ENCODE peak calls at places on chromosomes 4 and X, in eight cellular contexts. D is breast epithelium, V is lower lobe of right lung, B is ACHN, I is EH, G is NCI-H748 treated with DMSO at 0.1 percent for 48 hours, T is AG09319, Z is Right ventricle myocardium superior. O is an unnamed sample.

GRCh38 chr4:104211657-104212056 is 283.0 kb downstream of the CXXC4 start:
- DNase-seq in V (no peak), D (no peak), Z (no peak), I (no peak), T (no peak), G (no peak), B (no peak), O (no peak)

GRCh38 chr4:74178798-74179197 is 20.9 kb downstream of the MTHFD2L start:
- DNase-seq in Z (no peak), D (no peak), B (no peak), T (no peak), G (no peak), V (no peak), I (no peak), O (no peak)

GRCh38 chr4:25551608-25552007 is 104.0 kb upstream of the SLC34A2 start:
- DNase-seq in Z (no peak), I (no peak), D (no peak), V (no peak), B (no peak), G (no peak), T (no peak), O (no peak)

GRCh38 chr4:145409393-145409792 is 72.3 kb upstream of the SMAD1 start:
- DNase-seq in Z (no peak), D (no peak), G (no peak), V (no peak), I (no peak), B (no peak), T (no peak), O (no peak)

GRCh38 chr4:82542642-82543041 is 19.1 kb downstream of the TMEM150C start:
- DNase-seq in I (no peak), Z (no peak), D (no peak), B (no peak), G (no peak), V (no peak), T (no peak), O (no peak)

GRCh38 chr4:113437124-113437523 is 324.4 kb downstream of the CAMK2D start:
- DNase-seq in B (no peak), Z (no peak), I (no peak), G (no peak), V (no peak), T (no peak), D (no peak), O (no peak)

GRCh38 chr4:71125137-71125536 is 131.7 kb downstream of the DCK start:
- DNase-seq in V (no peak), B (no peak), I (no peak), D (no peak), Z (no peak), G (no peak), T (no peak), O (no peak)

GRCh38 chr4:139242511-139243051 is 37.4 kb downstream of the MGARP start:
- DNase-seq in D (no peak), G (no peak), I (peak), Z (no peak), T (no peak), B (peak), V (no peak), O (peak)

GRCh38 chr4:24775209-24775608 is 20.2 kb upstream of the SOD3 start:
- DNase-seq in T (no peak), B (no peak), G (no peak), D (no peak), V (no peak), I (peak), Z (no peak), O (no peak)

GRCh38 chr4:131644619-131645018 is 1504.5 kb upstream of the PCDH10 start:
- DNase-seq in B (peak), T (no peak), V (no peak), I (peak), Z (no peak), D (no peak), G (no peak), O (no peak)

GRCh38 chr4:122798101-122798500 is 28.5 kb upstream of the FGF2 start:
- DNase-seq in G (peak), I (peak), Z (peak), B (peak), V (no peak), T (peak), D (peak), O (peak)

GRCh38 chr4:82461710-82462109 is 31.3 kb downstream of the ENOPH1 start:
- DNase-seq in V (no peak), B (no peak), Z (no peak), G (no peak), T (no peak), I (no peak), D (no peak), O (no peak)

GRCh38 chr4:98416844-98417243 is 155.7 kb downstream of the RAP1GDS1 start:
- DNase-seq in V (no peak), B (no peak), D (no peak), Z (no peak), G (no peak), I (no peak), T (no peak), O (no peak)

GRCh38 chr4:44629280-44629866 is 22.1 kb downstream of the YIPF7 start:
- DNase-seq in G (peak), V (no peak), I (peak), B (peak), Z (no peak), T (peak), D (no peak), O (peak)

GRCh38 chr4:22614114-22614513 is 78.6 kb upstream of the GBA3 start:
- DNase-seq in T (no peak), I (no peak), G (no peak), B (no peak), D (no peak), V (no peak), Z (no peak), O (no peak)

GRCh38 chr4:37908488-37909343 is 17.8 kb downstream of the TBC1D1 start:
- DNase-seq in Z (no peak), I (peak), V (peak), D (no peak), G (no peak), B (peak), T (no peak), O (no peak)

GRCh38 chr4:19992694-19993093 is 259.0 kb upstream of the SLIT2 start:
- DNase-seq in T (no peak), Z (no peak), V (no peak), B (no peak), I (no peak), D (no peak), G (no peak), O (no peak)

GRCh38 chr4:26878729-26879415 is 18.2 kb downstream of the STIM2 start:
- DNase-seq in Z (no peak), B (no peak), T (no peak), D (no peak), I (no peak), V (no peak), G (no peak), O (no peak)

GRCh38 chr4:7201351-7202305 is 9.3 kb downstream of the SORCS2 start:
- DNase-seq in B (no peak), D (no peak), V (peak), G (no peak), I (no peak), T (no peak), Z (peak), O (no peak)

GRCh38 chrX:100895365-100896075 is 21.4 kb upstream of the NOX1 start:
- DNase-seq in I (peak), G (peak), B (peak), T (no peak), D (no peak), Z (no peak), V (no peak), O (peak)

GRCh38 chr4:38109896-38110295 is 149.7 kb downstream of the PTTG2 start:
- DNase-seq in D (no peak), B (no peak), I (no peak), Z (no peak), G (peak), T (no peak), V (no peak), O (no peak)

GRCh38 chr4:173257732-173258717 is 76.1 kb downstream of the HMGB2 start:
- DNase-seq in Z (peak), I (peak), V (peak), B (peak), G (peak), D (peak), T (no peak), O (peak)

GRCh38 chr4:40587826-40588225 is 41.8 kb downstream of the RBM47 start:
- DNase-seq in T (no peak), B (no peak), Z (peak), D (peak), I (peak), G (no peak), V (peak), O (peak)

GRCh38 chr4:1010522-1011021 is 854 bp upstream of the FGFRL1 start:
- DNase-seq in V (peak), I (peak), G (no peak), D (peak), B (peak), Z (peak), T (peak), O (peak)

GRCh38 chr4:99833766-99834165 is 17.1 kb downstream of the DAPP1 start:
- DNase-seq in G (no peak), V (no peak), B (no peak), I (no peak), Z (no peak), T (no peak), D (no peak), O (no peak)

GRCh38 chr4:174215936-174216699 is 67.3 kb downstream of the FBXO8 start:
- DNase-seq in G (no peak), V (no peak), D (no peak), T (no peak), Z (no peak), B (no peak), I (no peak), O (no peak)

GRCh38 chr4:38673109-38673978 is 9.3 kb downstream of the KLF3 start:
- DNase-seq in V (peak), G (peak), D (no peak), B (no peak), T (peak), I (peak), Z (peak), O (no peak)

GRCh38 chr4:75841641-75842520 is 60.4 kb downstream of the PPEF2 start:
- DNase-seq in Z (no peak), V (no peak), D (no peak), I (peak), G (no peak), T (no peak), B (no peak), O (no peak)

GRCh38 chr4:152283806-152284470 is 252.0 kb downstream of the FBXW7 start:
- DNase-seq in Z (no peak), B (no peak), I (peak), T (no peak), G (no peak), D (no peak), V (no peak), O (no peak)